ENCODE peak calls at places on chromosomes 12 and 14, in four cellular contexts. Y is mesothelial cell of epicardium, L is GM12865, G is T47D. V is an unnamed sample.
A peak's percentile ranks its signal among the peaks of the same experiment; 100 is the strongest.

GRCh38 chr12:88142610-88142991 is 494 bp downstream of the TMTC3 start:
- DNase-seq in Y (peak; percentile 15), L (no peak), G (no peak), V (no peak)

GRCh38 chr14:25394356-25394755 is 344.4 kb upstream of the STXBP6 start:
- DNase-seq in Y (no peak), L (no peak), G (no peak), V (no peak)

GRCh38 chr12:26378721-26379120 is 183.3 kb downstream of the SSPN start:
- DNase-seq in Y (no peak), L (no peak), G (no peak), V (no peak)

GRCh38 chr14:34275038-34275437 is 187.0 kb downstream of the SPTSSA start:
- DNase-seq in Y (no peak), L (no peak), G (no peak), V (no peak)

GRCh38 chr12:77560714-77561113 is 270.0 kb upstream of the NAV3 start:
- DNase-seq in Y (no peak), L (no peak), G (no peak), V (no peak)

GRCh38 chr12:12612403-12612802 is 727 bp downstream of the CREBL2 start:
- DNase-seq in Y (no peak), L (peak; percentile 56), G (peak; percentile 2), V (peak; percentile 55)

GRCh38 chr14:90871605-90872233 is 55.5 kb upstream of the TTC7B start:
- DNase-seq in Y (no peak), L (no peak), G (no peak), V (peak; percentile 77)

GRCh38 chr12:131260970-131261369 is 307.3 kb downstream of the ADGRD1 start:
- DNase-seq in Y (no peak), L (no peak), G (no peak), V (no peak)

GRCh38 chr12:4273651-4274395 is at the start of gene CCND2:
- DNase-seq in Y (peak; percentile 80), L (peak; percentile 90), G (no peak), V (no peak)

GRCh38 chr14:75794615-75795038 is 133.6 kb downstream of the TTLL5 start:
- DNase-seq in Y (no peak), L (no peak), G (peak; percentile 28), V (peak; percentile 22)

GRCh38 chr14:104135121-104135903 is 3.1 kb upstream of the KIF26A start:
- DNase-seq in Y (no peak), L (peak; percentile 18), G (peak; percentile 92), V (no peak)

GRCh38 chr12:50589650-50590435 is 85.1 kb downstream of the DIP2B start:
- DNase-seq in Y (no peak), L (no peak), G (no peak), V (peak; percentile 69)

GRCh38 chr12:26648584-26648983 is 184.4 kb downstream of the ITPR2 start:
- DNase-seq in Y (no peak), L (no peak), G (no peak), V (peak; percentile 61)

GRCh38 chr14:103286460-103286859 is 47.6 kb upstream of the EIF5 start:
- DNase-seq in Y (no peak), L (no peak), G (no peak), V (no peak)

GRCh38 chr12:104462931-104463339 is 6.2 kb downstream of the CHST11 start:
- DNase-seq in Y (no peak), L (peak; percentile 90), G (no peak), V (no peak)

GRCh38 chr12:1815814-1816729 is 4.3 kb upstream of the LRTM2 start:
- DNase-seq in Y (no peak), L (no peak), G (no peak), V (no peak)

GRCh38 chr12:48165089-48166031 is 8.0 kb upstream of the ASB8 start:
- DNase-seq in Y (no peak), L (peak; percentile 82), G (peak; percentile 71), V (no peak)

GRCh38 chr12:43106355-43106754 is 445.6 kb downstream of the ADAMTS20 start:
- DNase-seq in Y (no peak), L (no peak), G (no peak), V (no peak)

GRCh38 chr14:44782775-44783238 is 178.9 kb downstream of the KLHL28 start:
- DNase-seq in Y (no peak), L (no peak), G (no peak), V (peak; percentile 91)

GRCh38 chr14:103696466-103697071 is 18.7 kb downstream of the XRCC3 start:
- DNase-seq in Y (no peak), L (no peak), G (peak; percentile 45), V (no peak)